ENCODE peak calls at places on chromosomes 4 and X, in seven cellular contexts. K is BJ, G is cardiac muscle cell, P is psoas muscle, H is suprapubic skin, F is AG10803, J is AG09309. V is an unnamed sample.

GRCh38 chr4:97317691-97318090 is 825.6 kb downstream of the STPG2 start:
- DNase-seq in P (no peak), J (no peak), K (no peak), H (no peak), G (no peak), F (no peak), V (no peak)

GRCh38 chrX:154068560-154068959 is 29.0 kb downstream of the MECP2 start:
- DNase-seq in K (no peak), F (no peak), J (no peak), P (no peak), H (no peak), G (no peak), V (no peak)

GRCh38 chrX:29145316-29145715 is 558.1 kb downstream of the IL1RAPL1 start:
- DNase-seq in F (no peak), P (no peak), G (no peak), K (no peak), J (no peak), H (no peak), V (peak; percentile 20)

GRCh38 chr4:11472535-11472934 is 43.8 kb upstream of the HS3ST1 start:
- DNase-seq in H (no peak), J (no peak), K (no peak), P (no peak), G (no peak), F (no peak), V (no peak)

GRCh38 chr4:151529187-151529586 is 120.2 kb downstream of the FHIP1A start:
- DNase-seq in G (no peak), J (no peak), F (no peak), H (no peak), K (no peak), P (no peak), V (no peak)

GRCh38 chr4:3531306-3531886 is 826 bp downstream of the LRPAP1 start:
- DNase-seq in F (peak; percentile 4), K (no peak), H (no peak), J (no peak), P (peak; percentile 32), G (peak; percentile 11), V (peak; percentile 14)

GRCh38 chr4:99507762-99508161 is 3.1 kb upstream of the C4orf17 start:
- DNase-seq in J (no peak), G (no peak), P (no peak), F (no peak), K (no peak), H (no peak), V (no peak)

GRCh38 chr4:94356444-94356843 is 13.8 kb upstream of the HPGDS start:
- DNase-seq in K (no peak), G (no peak), P (no peak), J (no peak), H (no peak), F (no peak), V (no peak)

GRCh38 chrX:68422478-68422877 is 10.8 kb downstream of the OPHN1 start:
- DNase-seq in J (no peak), F (no peak), P (no peak), H (no peak), K (no peak), G (no peak), V (no peak)

GRCh38 chr4:67700119-67700873 is 659 bp downstream of the UBA6 start:
- DNase-seq in P (no peak), G (peak; percentile 17), K (no peak), F (peak; percentile 24), H (no peak), J (no peak), V (peak; percentile 37)

GRCh38 chr4:133148690-133149363 is at the start of gene PCDH10:
- DNase-seq in F (peak; percentile 80), H (peak; percentile 91), G (peak; percentile 97), P (peak; percentile 91), J (peak; percentile 40), K (peak; percentile 69), V (peak; percentile 88)

GRCh38 chrX:73615022-73615421 is 52.0 kb downstream of the CHIC1 start:
- DNase-seq in K (no peak), J (no peak), P (no peak), F (no peak), G (no peak), H (no peak), V (no peak)

GRCh38 chrX:2584216-2584615 is 83.4 kb upstream of the DHRSX start:
- DNase-seq in H (no peak), G (no peak), P (no peak), F (no peak), K (no peak), J (no peak), V (no peak)

GRCh38 chr4:16676247-16676646 is 222.2 kb downstream of the LDB2 start:
- DNase-seq in H (no peak), K (no peak), P (no peak), J (no peak), F (no peak), G (no peak), V (no peak)

GRCh38 chr4:183468210-183469095 is 24.0 kb downstream of the CDKN2AIP start:
- DNase-seq in F (peak; percentile 36), G (peak; percentile 24), H (no peak), K (no peak), P (no peak), J (no peak), V (no peak)
- H3K4me3 ChIP-seq in F (no peak overlapping the region), G (no peak overlapping the region), H (no peak overlapping the region), K (no peak overlapping the region), P (no peak overlapping the region), J (no peak overlapping the region), V (no peak overlapping the region)

DNA sequence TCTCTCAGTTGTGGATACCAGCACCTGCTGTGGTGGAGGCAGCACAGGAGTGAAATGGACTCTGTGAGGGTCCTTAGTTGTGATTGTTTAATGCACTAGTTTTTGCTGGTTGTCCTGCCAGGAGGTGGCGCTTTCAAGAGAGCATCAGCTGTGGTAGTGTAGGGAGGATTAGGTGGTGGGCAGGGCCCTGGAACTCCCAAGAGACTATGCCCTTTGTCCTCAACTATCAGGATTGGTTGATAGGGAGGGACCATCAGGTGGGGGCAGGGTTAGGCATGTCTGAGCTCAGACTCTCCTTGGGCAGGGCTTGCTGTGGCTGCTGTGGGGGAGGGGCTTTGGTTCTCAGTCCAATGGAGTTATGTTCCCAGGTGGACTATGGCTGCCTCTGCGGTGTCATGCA is 121.9 kb downstream of the RRAGB start:
- DNase-seq in K (no peak), P (no peak), F (no peak), H (no peak), G (no peak), J (no peak), V (no peak)
- TF ChIP-seq CTCF in K (no peak), P (no peak), F (no peak), H (no peak), G (no peak), J (no peak), V (no peak)

DNA sequence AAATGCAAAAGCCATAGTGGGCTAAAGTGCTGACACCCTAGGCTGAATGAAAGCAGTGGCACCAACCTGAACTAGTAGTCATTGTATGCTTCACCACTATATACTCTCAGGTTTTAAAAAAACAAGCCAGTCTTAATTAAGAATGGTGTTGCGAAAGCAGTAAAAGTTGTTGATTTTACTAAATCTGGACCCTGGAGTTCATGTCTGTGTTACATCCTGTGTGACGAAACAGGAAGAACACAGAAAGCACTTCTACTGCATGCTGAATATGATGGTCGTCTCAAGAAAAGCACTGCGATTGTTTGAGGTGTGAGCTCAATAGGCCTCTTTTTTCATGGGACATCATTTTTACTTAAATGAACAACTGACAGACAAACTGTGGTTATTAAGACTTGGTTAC is 24.2 kb upstream of the GDPD2 start:
- DNase-seq in J (no peak), G (peak; percentile 62), P (no peak), H (no peak), F (peak; percentile 51), K (no peak), V (peak; percentile 13)
- H3K4me3 ChIP-seq in J (no peak overlapping the region), G (no peak overlapping the region), P (no peak overlapping the region), H (no peak overlapping the region), F (no peak overlapping the region), K (no peak overlapping the region), V (no peak overlapping the region)

DNA sequence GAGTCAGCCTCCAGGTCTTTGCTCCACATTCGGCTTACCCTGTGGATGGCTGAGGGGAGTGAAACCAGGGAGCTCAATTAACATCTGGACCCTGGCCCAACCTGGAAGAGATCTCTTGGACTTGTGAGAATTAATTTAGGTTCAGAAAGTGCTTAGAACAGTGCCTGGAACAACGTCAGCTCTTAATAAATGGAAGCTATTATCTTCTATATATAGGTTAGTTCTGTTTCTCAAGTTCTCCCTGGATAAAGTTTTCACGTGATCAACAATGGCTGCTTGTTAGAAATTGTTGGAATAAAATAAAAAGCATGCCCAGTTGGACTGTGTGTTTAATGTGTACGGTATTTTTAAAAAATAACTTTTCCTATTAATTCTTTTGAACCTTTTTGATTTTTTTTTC is 80.8 kb downstream of the TRIML1 start:
- DNase-seq in F (no peak), G (no peak), K (no peak), H (no peak), P (no peak), J (no peak), V (no peak)
- TF ChIP-seq CTCF in F (no peak), G (no peak), K (no peak), H (no peak), P (no peak), J (no peak), V (no peak)

GRCh38 chrX:30967516-30967915 is 78.5 kb upstream of the TAB3 start:
- DNase-seq in H (no peak), F (no peak), G (no peak), K (no peak), J (no peak), P (no peak), V (no peak)

GRCh38 chrX:30973784-30974427 is 84.9 kb upstream of the TAB3 start:
- DNase-seq in F (no peak), J (no peak), P (no peak), G (no peak), K (no peak), H (no peak), V (no peak)

GRCh38 chrX:30975467-30975866 is 86.4 kb upstream of the TAB3 start:
- DNase-seq in J (no peak), G (no peak), P (no peak), K (no peak), F (no peak), H (no peak), V (no peak)

GRCh38 chrX:30971761-30972603 is 82.9 kb upstream of the TAB3 start:
- DNase-seq in F (peak; percentile 66), P (no peak), G (peak; percentile 58), H (no peak), J (peak; percentile 11), K (peak; percentile 7), V (peak; percentile 47)
- H3K4me3 ChIP-seq in F (peak overlapping the region; percentile 39), P (peak overlapping the region; percentile 51), G (no peak overlapping the region), H (peak overlapping the region; percentile 20), J (no peak overlapping the region), K (peak overlapping the region; percentile 22), V (no peak overlapping the region)

GRCh38 chr4:45438047-45438446 is 685.8 kb downstream of the GABRG1 start:
- DNase-seq in K (no peak), P (no peak), G (peak; percentile 6), H (no peak), J (no peak), F (no peak), V (no peak)

GRCh38 chr4:45437381-45437780 is 686.5 kb downstream of the GABRG1 start:
- DNase-seq in J (no peak), G (no peak), K (no peak), P (no peak), H (no peak), F (no peak), V (no peak)

GRCh38 chr4:45442466-45442865 is 681.4 kb downstream of the GABRG1 start:
- DNase-seq in F (no peak), P (no peak), H (no peak), G (peak; percentile 33), K (no peak), J (no peak), V (no peak)
- TF ChIP-seq CTCF in F (no peak), P (no peak), H (no peak), G (peak; percentile 50), K (no peak), J (no peak), V (no peak)

GRCh38 chr4:127968565-127968964 is 3.4 kb downstream of the ABHD18 start:
- DNase-seq in K (no peak), F (no peak), H (no peak), G (no peak), P (no peak), J (no peak), V (no peak)
- H3K4me3 ChIP-seq in K (no peak overlapping the region), F (no peak overlapping the region), H (no peak overlapping the region), G (peak overlapping the region; percentile 15), P (no peak overlapping the region), J (no peak overlapping the region), V (no peak overlapping the region)

V was measured in fibroblast of the aortic adventitia.